ENCODE peak calls at places on chromosomes 13 and 19, in ten cellular contexts. S is T-helper 2 cell; L is HL-60; O is lower leg skin; I is activated CD4-positive, alpha-beta T cell treated with anti-CD3 and anti-CD28 coated beads, Interleukin-2, amount 10 ng/mL, durations not matched to agents 7 days and 5 days; U is body of pancreas; Y is HEK293T; V is MCF 10A; P is GM12865; N is ovary. M is an unnamed sample.

GRCh38 chr19:37699057-37699456 is 20.5 kb downstream of the ZNF607 start:
- DNase-seq in N (no peak), L (no peak), V (no peak), P (no peak), Y (no peak), S (no peak), O (no peak), I (no peak), U (no peak), M (no peak)

GRCh38 chr19:2113436-2114211 is 16.9 kb downstream of the IZUMO4 start:
- DNase-seq in P (no peak), V (peak), N (no peak), I (no peak), S (no peak), L (no peak), U (no peak), O (no peak), Y (no peak), M (no peak)

GRCh38 chr13:113203507-113204377 is 4.7 kb downstream of the PCID2 start:
- DNase-seq in P (no peak), U (no peak), I (no peak), Y (no peak), N (no peak), V (no peak), L (peak), S (no peak), O (no peak), M (no peak)

GRCh38 chr13:90622547-90622946 is 724.9 kb upstream of the MIR17HG start:
- DNase-seq in I (no peak), Y (no peak), L (no peak), U (no peak), V (no peak), S (no peak), N (no peak), P (no peak), O (no peak), M (no peak)

GRCh38 chr19:1864480-1865171 is 1.2 kb upstream of the KLF16 start:
- DNase-seq in L (peak), O (peak), S (peak), P (peak), I (peak), U (peak), Y (peak), V (peak), N (peak), M (peak)

GRCh38 chr13:82938644-82939043 is 943.6 kb downstream of the SLITRK1 start:
- DNase-seq in N (no peak), U (no peak), I (no peak), L (no peak), O (no peak), V (no peak), P (no peak), Y (no peak), S (no peak), M (no peak)

GRCh38 chr19:45820413-45821102 is 5.5 kb upstream of the RSPH6A start:
- DNase-seq in P (no peak), N (no peak), S (no peak), O (no peak), U (no peak), V (no peak), Y (no peak), I (no peak), L (no peak), M (no peak)

GRCh38 chr13:33940256-33940655 is 122.3 kb downstream of the RFC3 start:
- DNase-seq in I (no peak), N (no peak), L (no peak), Y (no peak), S (no peak), P (no peak), U (no peak), O (no peak), V (no peak), M (no peak)

GRCh38 chr13:112140366-112140765 is 73.4 kb downstream of the SOX1 start:
- DNase-seq in P (no peak), L (no peak), V (peak), O (no peak), S (no peak), Y (no peak), N (no peak), I (no peak), U (no peak), M (no peak)

GRCh38 chr19:18539372-18539771 is 4.0 kb downstream of the FKBP8 start:
- DNase-seq in V (no peak), I (no peak), Y (no peak), S (no peak), O (no peak), U (no peak), L (no peak), P (no peak), N (no peak), M (no peak)

GRCh38 chr13:26571518-26571917 is 14.0 kb downstream of the WASF3 start:
- DNase-seq in S (no peak), N (no peak), O (no peak), V (no peak), I (no peak), Y (no peak), L (no peak), U (no peak), P (no peak), M (no peak)

GRCh38 chr19:18399008-18399407 is 1.6 kb upstream of the LRRC25 start:
- DNase-seq in O (no peak), S (no peak), Y (no peak), L (no peak), I (no peak), N (no peak), P (no peak), U (peak), V (peak), M (peak)

GRCh38 chr13:20263393-20264044 is 31.4 kb upstream of the GJB6 start:
- DNase-seq in N (no peak), P (no peak), O (no peak), Y (no peak), L (no peak), S (no peak), I (no peak), U (no peak), V (no peak), M (no peak)

GRCh38 chr19:812819-813358 is 8.9 kb downstream of the PLPPR3 start:
- DNase-seq in S (no peak), P (no peak), O (no peak), I (no peak), N (peak), V (no peak), Y (no peak), L (no peak), U (no peak), M (no peak)

GRCh38 chr19:16566161-16566560 is 6.1 kb downstream of the SLC35E1 start:
- DNase-seq in V (no peak), S (peak), Y (no peak), P (no peak), O (peak), N (no peak), I (peak), U (no peak), L (no peak), M (no peak)

GRCh38 chr13:44220948-44221347 is 152.7 kb upstream of the SERP2 start:
- DNase-seq in P (no peak), L (no peak), O (no peak), S (no peak), U (no peak), V (no peak), I (no peak), N (no peak), Y (no peak), M (no peak)

GRCh38 chr13:38657191-38657590 is 29.7 kb upstream of the FREM2 start:
- DNase-seq in S (no peak), L (no peak), I (no peak), Y (no peak), O (no peak), P (no peak), V (peak), U (no peak), N (no peak), M (no peak)

GRCh38 chr19:55133639-55134444 is 15.2 kb downstream of the TNNT1 start:
- DNase-seq in U (no peak), S (no peak), V (no peak), I (no peak), L (no peak), Y (no peak), P (peak), O (no peak), N (no peak), M (no peak)

GRCh38 chr13:33235564-33235963 is 50.0 kb downstream of the STARD13 start:
- DNase-seq in L (no peak), V (peak), O (no peak), I (no peak), P (no peak), U (no peak), Y (no peak), S (no peak), N (no peak), M (no peak)

GRCh38 chr13:33081666-33082065 is 65.4 kb downstream of the KL start:
- DNase-seq in V (no peak), P (no peak), U (no peak), I (no peak), O (no peak), N (no peak), Y (no peak), S (no peak), L (no peak), M (no peak)

GRCh38 chr13:112161441-112162301 is 94.7 kb downstream of the SOX1 start:
- DNase-seq in L (no peak), P (no peak), Y (no peak), I (no peak), O (peak), U (no peak), V (no peak), N (no peak), S (no peak), M (no peak)

GRCh38 chr19:3975637-3976087 is 4.8 kb upstream of the DAPK3 start:
- DNase-seq in N (peak), Y (no peak), O (no peak), P (no peak), S (no peak), I (no peak), V (no peak), L (no peak), U (no peak), M (no peak)

GRCh38 chr13:102399791-102400618 is 1.8 kb downstream of the FGF14 start:
- DNase-seq in U (peak), N (no peak), S (no peak), Y (no peak), V (no peak), O (peak), I (peak), L (peak), P (no peak), M (peak)

GRCh38 chr13:26867451-26868067 is 107.0 kb upstream of the GPR12 start:
- DNase-seq in V (peak), Y (peak), U (no peak), N (no peak), L (no peak), P (peak), I (peak), O (no peak), S (no peak), M (no peak)

GRCh38 chr13:77448689-77449088 is 86.8 kb upstream of the SCEL start:
- DNase-seq in I (no peak), P (no peak), N (no peak), O (no peak), V (no peak), S (no peak), Y (no peak), L (peak), U (no peak), M (no peak)

GRCh38 chr19:8452446-8453123 is 7.8 kb downstream of the HNRNPM start:
- DNase-seq in Y (no peak), N (no peak), O (no peak), I (no peak), L (no peak), U (peak), S (no peak), P (no peak), V (no peak), M (no peak)

GRCh38 chr13:93118081-93118615 is 108.5 kb upstream of the GPC6 start:
- DNase-seq in L (no peak), I (no peak), S (no peak), O (no peak), U (no peak), Y (no peak), V (no peak), P (no peak), N (no peak), M (no peak)

GRCh38 chr13:87919956-87920355 is 248.8 kb downstream of the SLITRK5 start:
- DNase-seq in O (no peak), V (no peak), P (no peak), L (no peak), U (no peak), S (no peak), I (no peak), Y (no peak), N (no peak), M (no peak)